ENCODE peak calls at places on chromosomes 3 and 15, in five cellular contexts. One of them, this sample, is unnamed.

GRCh38 chr3:177995006-177995732 is 541.1 kb upstream of the KCNMB2 start:
- DNase-seq in dorsolateral prefrontal cortex: no peak
- DNase-seq in cardiac fibroblast: no peak
- DNase-seq in astrocyte of the cerebellum: no peak
- DNase-seq in endothelial cell: no peak
- DNase-seq in this sample: no peak

GRCh38 chr3:122533931-122534334 is 19.2 kb upstream of the KPNA1 start:
- DNase-seq in dorsolateral prefrontal cortex: no peak
- DNase-seq in cardiac fibroblast: peak; percentile 42
- DNase-seq in astrocyte of the cerebellum: peak; percentile 53
- DNase-seq in endothelial cell: no peak
- DNase-seq in this sample: no peak

GRCh38 chr15:70526974-70527325 is 236.4 kb downstream of the UACA start:
- DNase-seq in dorsolateral prefrontal cortex: no peak
- DNase-seq in cardiac fibroblast: no peak
- DNase-seq in astrocyte of the cerebellum: no peak
- DNase-seq in endothelial cell: no peak
- DNase-seq in this sample: no peak

GRCh38 chr3:169744332-169745054 is 20.4 kb downstream of the TERC start:
- DNase-seq in dorsolateral prefrontal cortex: no peak
- DNase-seq in cardiac fibroblast: peak; percentile 68
- DNase-seq in astrocyte of the cerebellum: no peak
- DNase-seq in endothelial cell: no peak
- DNase-seq in this sample: no peak

GRCh38 chr15:79179108-79179561 is 88.6 kb upstream of the RASGRF1 start:
- DNase-seq in dorsolateral prefrontal cortex: no peak
- DNase-seq in cardiac fibroblast: no peak
- DNase-seq in astrocyte of the cerebellum: no peak
- DNase-seq in endothelial cell: no peak
- DNase-seq in this sample: no peak

GRCh38 chr3:189324538-189325138 is 152.9 kb downstream of the TPRG1 start:
- DNase-seq in dorsolateral prefrontal cortex: no peak
- DNase-seq in cardiac fibroblast: peak; percentile 67
- DNase-seq in astrocyte of the cerebellum: peak; percentile 84
- DNase-seq in endothelial cell: no peak
- DNase-seq in this sample: no peak

GRCh38 chr3:13708871-13709595 is 160.1 kb downstream of the FBLN2 start:
- DNase-seq in dorsolateral prefrontal cortex: no peak
- DNase-seq in cardiac fibroblast: no peak
- DNase-seq in astrocyte of the cerebellum: no peak
- DNase-seq in endothelial cell: peak; percentile 1
- DNase-seq in this sample: no peak

GRCh38 chr3:38353151-38353550 is 6.6 kb downstream of the XYLB start:
- DNase-seq in dorsolateral prefrontal cortex: no peak
- DNase-seq in cardiac fibroblast: peak; percentile 36
- DNase-seq in astrocyte of the cerebellum: no peak
- DNase-seq in endothelial cell: no peak
- DNase-seq in this sample: no peak

GRCh38 chr15:29887719-29888118 is 65.5 kb upstream of the TJP1 start:
- DNase-seq in dorsolateral prefrontal cortex: no peak
- DNase-seq in cardiac fibroblast: peak; percentile 41
- DNase-seq in astrocyte of the cerebellum: peak; percentile 51
- DNase-seq in endothelial cell: no peak
- DNase-seq in this sample: no peak

GRCh38 chr15:78421241-78421994 is 16.6 kb upstream of the IREB2 start:
- DNase-seq in dorsolateral prefrontal cortex: no peak
- DNase-seq in cardiac fibroblast: no peak
- DNase-seq in astrocyte of the cerebellum: no peak
- DNase-seq in endothelial cell: no peak
- DNase-seq in this sample: no peak

GRCh38 chr15:32122013-32122412 is 91.7 kb downstream of the CHRNA7 start:
- DNase-seq in dorsolateral prefrontal cortex: no peak
- DNase-seq in cardiac fibroblast: no peak
- DNase-seq in astrocyte of the cerebellum: no peak
- DNase-seq in endothelial cell: no peak
- DNase-seq in this sample: no peak

GRCh38 chr15:85324202-85324601 is 56.2 kb upstream of the AKAP13 start:
- DNase-seq in dorsolateral prefrontal cortex: no peak
- DNase-seq in cardiac fibroblast: no peak
- DNase-seq in astrocyte of the cerebellum: no peak
- DNase-seq in endothelial cell: no peak
- DNase-seq in this sample: no peak

GRCh38 chr3:792651-793050 is 300.2 kb upstream of the CNTN6 start:
- DNase-seq in dorsolateral prefrontal cortex: no peak
- DNase-seq in cardiac fibroblast: no peak
- DNase-seq in astrocyte of the cerebellum: no peak
- DNase-seq in endothelial cell: no peak
- DNase-seq in this sample: no peak

GRCh38 chr3:48047841-48048456 is 31.7 kb upstream of the MAP4 start:
- DNase-seq in dorsolateral prefrontal cortex: no peak
- DNase-seq in cardiac fibroblast: peak; percentile 39
- DNase-seq in astrocyte of the cerebellum: no peak
- DNase-seq in endothelial cell: no peak
- DNase-seq in this sample: no peak

GRCh38 chr3:11386413-11387155 is 114.4 kb downstream of the ATG7 start:
- DNase-seq in dorsolateral prefrontal cortex: no peak
- DNase-seq in cardiac fibroblast: peak; percentile 59
- DNase-seq in astrocyte of the cerebellum: no peak
- DNase-seq in endothelial cell: no peak
- DNase-seq in this sample: no peak

GRCh38 chr15:55737373-55737772 is 5.6 kb downstream of the PRTG start:
- DNase-seq in dorsolateral prefrontal cortex: no peak
- DNase-seq in cardiac fibroblast: peak; percentile 30
- DNase-seq in astrocyte of the cerebellum: no peak
- DNase-seq in endothelial cell: peak; percentile 22
- DNase-seq in this sample: no peak

GRCh38 chr3:24832878-24833277 is 338.2 kb upstream of the THRB start:
- DNase-seq in dorsolateral prefrontal cortex: no peak
- DNase-seq in cardiac fibroblast: no peak
- DNase-seq in astrocyte of the cerebellum: no peak
- DNase-seq in endothelial cell: no peak
- DNase-seq in this sample: no peak

GRCh38 chr3:132726341-132726823 is 4.2 kb upstream of the NPHP3 start:
- DNase-seq in dorsolateral prefrontal cortex: no peak
- DNase-seq in cardiac fibroblast: peak; percentile 50
- DNase-seq in astrocyte of the cerebellum: peak; percentile 19
- DNase-seq in endothelial cell: no peak
- DNase-seq in this sample: no peak

GRCh38 chr3:139236336-139236735 is 107.5 kb upstream of the MRPS22 start:
- DNase-seq in dorsolateral prefrontal cortex: no peak
- DNase-seq in cardiac fibroblast: no peak
- DNase-seq in astrocyte of the cerebellum: no peak
- DNase-seq in endothelial cell: no peak
- DNase-seq in this sample: no peak

GRCh38 chr3:162224736-162225135 is 728.1 kb downstream of the OTOL1 start:
- DNase-seq in dorsolateral prefrontal cortex: no peak
- DNase-seq in cardiac fibroblast: peak; percentile 21
- DNase-seq in astrocyte of the cerebellum: no peak
- DNase-seq in endothelial cell: no peak
- DNase-seq in this sample: no peak

GRCh38 chr3:99843590-99844260 is 26.1 kb downstream of the CMSS1 start:
- DNase-seq in dorsolateral prefrontal cortex: no peak
- DNase-seq in cardiac fibroblast: peak; percentile 44
- DNase-seq in astrocyte of the cerebellum: no peak
- DNase-seq in endothelial cell: no peak
- DNase-seq in this sample: no peak

GRCh38 chr15:60795471-60795870 is 316.5 kb upstream of the ICE2 start:
- DNase-seq in dorsolateral prefrontal cortex: no peak
- DNase-seq in cardiac fibroblast: no peak
- DNase-seq in astrocyte of the cerebellum: no peak
- DNase-seq in endothelial cell: no peak
- DNase-seq in this sample: no peak

GRCh38 chr3:190810957-190811356 is 51.5 kb downstream of the GMNC start:
- DNase-seq in dorsolateral prefrontal cortex: no peak
- DNase-seq in cardiac fibroblast: no peak
- DNase-seq in astrocyte of the cerebellum: no peak
- DNase-seq in endothelial cell: no peak
- DNase-seq in this sample: no peak

GRCh38 chr15:81785181-81785580 is 260.6 kb downstream of the MEX3B start:
- DNase-seq in dorsolateral prefrontal cortex: no peak
- DNase-seq in cardiac fibroblast: no peak
- DNase-seq in astrocyte of the cerebellum: no peak
- DNase-seq in endothelial cell: no peak
- DNase-seq in this sample: no peak

GRCh38 chr3:112401617-112402016 is 68.7 kb downstream of the CD200 start:
- DNase-seq in dorsolateral prefrontal cortex: no peak
- DNase-seq in cardiac fibroblast: no peak
- DNase-seq in astrocyte of the cerebellum: no peak
- DNase-seq in endothelial cell: no peak
- DNase-seq in this sample: no peak

GRCh38 chr3:71582612-71583568 is 638 bp downstream of the FOXP1 start:
- DNase-seq in dorsolateral prefrontal cortex: peak; percentile 66
- DNase-seq in cardiac fibroblast: peak; percentile 45
- DNase-seq in astrocyte of the cerebellum: no peak
- DNase-seq in endothelial cell: peak; percentile 70
- DNase-seq in this sample: no peak

GRCh38 chr15:85772668-85773067 is 22.1 kb downstream of the KLHL25 start:
- DNase-seq in dorsolateral prefrontal cortex: no peak
- DNase-seq in cardiac fibroblast: no peak
- DNase-seq in astrocyte of the cerebellum: no peak
- DNase-seq in endothelial cell: no peak
- DNase-seq in this sample: no peak

GRCh38 chr15:59812185-59812870 is 123.2 kb upstream of the BNIP2 start:
- DNase-seq in dorsolateral prefrontal cortex: no peak
- DNase-seq in cardiac fibroblast: no peak
- DNase-seq in astrocyte of the cerebellum: no peak
- DNase-seq in endothelial cell: no peak
- DNase-seq in this sample: no peak

GRCh38 chr3:141000691-141001090 is 50.5 kb upstream of the SPSB4 start:
- DNase-seq in dorsolateral prefrontal cortex: no peak
- DNase-seq in cardiac fibroblast: no peak
- DNase-seq in astrocyte of the cerebellum: no peak
- DNase-seq in endothelial cell: no peak
- DNase-seq in this sample: no peak

DNA sequence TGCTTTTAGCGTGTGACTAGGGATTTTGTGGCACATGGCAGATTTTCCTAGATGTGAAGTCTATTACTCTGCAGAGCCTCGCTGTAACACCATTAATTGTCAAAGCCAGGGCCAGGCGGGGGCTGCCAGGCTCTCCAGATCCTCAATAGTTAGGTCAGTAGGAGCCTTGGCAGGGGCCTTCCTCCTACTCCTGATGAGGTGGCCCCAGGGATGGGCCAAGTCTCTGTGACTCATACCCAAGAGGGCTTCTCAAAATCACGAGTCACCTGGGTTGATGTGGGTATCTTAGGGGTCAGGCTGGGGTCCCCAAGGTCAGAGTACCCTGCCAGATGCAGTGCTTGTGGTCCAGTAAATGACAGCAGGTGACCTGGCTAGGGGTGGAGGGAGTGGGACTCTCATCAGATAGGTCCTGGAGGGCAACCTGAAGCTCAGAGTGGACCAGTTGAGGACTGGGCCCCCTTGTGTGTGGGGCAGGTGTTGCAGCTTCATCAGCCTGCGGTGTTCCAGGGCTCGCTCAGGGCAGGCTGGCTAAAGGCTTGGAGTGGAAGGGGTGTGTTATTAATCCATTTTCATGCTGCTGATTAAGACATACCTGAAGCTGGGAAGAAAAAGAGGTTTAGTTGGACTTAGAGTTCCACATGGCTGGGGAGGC is 88.5 kb upstream of the MYZAP start:
- DNase-seq in dorsolateral prefrontal cortex: no peak
- DNase-seq in cardiac fibroblast: no peak
- DNase-seq in astrocyte of the cerebellum: no peak
- DNase-seq in endothelial cell: peak; percentile 37
- DNase-seq in this sample: no peak
- TF ChIP-seq CTCF in dorsolateral prefrontal cortex: no peak
- TF ChIP-seq CTCF in cardiac fibroblast: peak; percentile 7
- TF ChIP-seq CTCF in astrocyte of the cerebellum: no peak
- TF ChIP-seq CTCF in endothelial cell: peak; percentile 31
- TF ChIP-seq CTCF in this sample: no peak

DNA sequence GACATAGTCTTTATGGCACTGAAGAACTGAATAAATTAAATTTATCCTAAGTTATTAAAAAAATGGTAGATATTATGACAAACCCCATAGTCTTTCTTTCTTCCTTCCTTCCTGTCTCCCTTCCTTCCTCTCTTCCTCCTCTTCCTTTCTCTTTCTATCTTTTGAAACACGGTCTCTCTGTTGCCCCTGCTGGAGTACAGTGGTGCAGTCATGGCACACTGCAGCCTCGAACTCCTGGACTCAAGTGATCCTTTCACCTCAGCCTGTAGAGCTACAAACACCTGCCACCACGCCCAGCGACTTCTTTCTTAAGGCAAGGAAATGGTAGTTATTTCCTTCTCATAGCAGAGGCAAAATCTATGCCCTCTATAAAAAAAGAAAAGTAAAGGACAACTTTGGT is 354.6 kb downstream of the GAP43 start:
- DNase-seq in dorsolateral prefrontal cortex: no peak
- DNase-seq in cardiac fibroblast: no peak
- DNase-seq in astrocyte of the cerebellum: no peak
- DNase-seq in endothelial cell: no peak
- DNase-seq in this sample: no peak
- TF ChIP-seq CTCF in dorsolateral prefrontal cortex: no peak
- TF ChIP-seq CTCF in cardiac fibroblast: no peak
- TF ChIP-seq CTCF in astrocyte of the cerebellum: no peak
- TF ChIP-seq CTCF in endothelial cell: no peak
- TF ChIP-seq CTCF in this sample: no peak

DNA sequence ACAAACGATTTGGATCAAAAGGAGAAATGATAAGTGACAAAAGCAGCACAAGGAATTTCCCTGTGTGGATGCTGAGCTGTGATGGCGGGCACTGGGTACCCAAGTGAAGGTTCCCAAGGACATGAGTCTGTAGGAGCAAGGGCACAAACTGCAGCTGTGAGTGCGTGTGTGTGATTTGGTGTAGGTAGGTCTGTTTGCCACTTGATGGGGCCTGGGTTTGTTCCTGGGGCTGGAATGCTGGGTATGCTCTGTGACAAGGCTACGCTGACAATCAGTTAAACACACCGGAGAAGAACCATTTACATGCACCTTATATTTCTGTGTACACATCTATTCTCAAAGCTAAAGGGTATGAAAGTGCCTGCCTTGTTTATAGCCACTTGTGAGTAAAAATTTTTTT is 36.1 kb downstream of the NR1I2 start:
- DNase-seq in dorsolateral prefrontal cortex: no peak
- DNase-seq in cardiac fibroblast: no peak
- DNase-seq in astrocyte of the cerebellum: no peak
- DNase-seq in endothelial cell: no peak
- DNase-seq in this sample: no peak
- TF ChIP-seq CTCF in dorsolateral prefrontal cortex: no peak
- TF ChIP-seq CTCF in cardiac fibroblast: no peak
- TF ChIP-seq CTCF in astrocyte of the cerebellum: no peak
- TF ChIP-seq CTCF in endothelial cell: no peak
- TF ChIP-seq CTCF in this sample: no peak

DNA sequence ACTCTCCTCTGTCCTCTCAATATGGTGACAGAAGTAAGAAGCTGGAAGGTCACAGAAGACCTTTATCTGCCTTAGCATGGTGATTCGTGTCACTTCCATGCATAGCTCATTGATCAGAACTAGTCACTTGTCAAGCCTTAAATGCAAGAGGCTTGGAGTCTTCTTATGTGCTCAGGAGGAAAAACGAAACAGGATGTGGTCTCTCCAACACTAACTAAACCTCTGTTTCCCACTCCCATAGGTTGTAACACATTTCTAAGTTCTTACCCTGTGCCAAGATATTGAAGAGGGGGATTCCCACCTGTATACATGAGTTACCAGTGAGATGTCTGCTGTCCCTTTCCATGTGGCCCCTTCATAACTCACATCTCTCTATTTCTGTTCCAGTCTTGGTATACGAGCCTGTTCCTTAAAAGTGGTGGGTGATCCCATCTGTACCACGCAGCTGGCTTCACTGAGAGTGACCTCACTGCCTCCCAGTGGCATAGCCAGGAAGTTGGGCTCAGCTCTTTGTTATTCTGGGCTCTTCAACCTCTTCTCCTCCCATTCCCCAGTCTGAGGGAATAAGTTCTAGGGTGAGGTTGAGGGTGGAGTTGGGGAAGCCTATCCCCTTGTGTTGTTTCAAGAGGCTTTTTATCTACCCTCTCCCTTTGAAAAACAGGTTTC is 203.2 kb upstream of the PPP2R3A start:
- DNase-seq in dorsolateral prefrontal cortex: no peak
- DNase-seq in cardiac fibroblast: no peak
- DNase-seq in astrocyte of the cerebellum: no peak
- DNase-seq in endothelial cell: no peak
- DNase-seq in this sample: no peak
- TF ChIP-seq CTCF in dorsolateral prefrontal cortex: no peak
- TF ChIP-seq CTCF in cardiac fibroblast: no peak
- TF ChIP-seq CTCF in astrocyte of the cerebellum: no peak
- TF ChIP-seq CTCF in endothelial cell: no peak
- TF ChIP-seq CTCF in this sample: no peak

This sample was measured in omental fat pad.